ENCODE peak calls at places on chromosome 5, in eight cellular contexts. K, I, P, R, L, J, Z and U are unnamed samples.

GRCh38 chr5:172410160-172410559 is 44.2 kb downstream of the SH3PXD2B start:
- DNase-seq in K (peak), I (no peak), P (no peak), R (no peak), L (no peak), J (peak), Z (no peak), U (no peak)

GRCh38 chr5:57209316-57210040 is 35.6 kb downstream of the GPBP1 start:
- DNase-seq in K (peak), I (no peak), P (no peak), R (no peak), L (no peak), J (no peak), Z (no peak), U (no peak)

GRCh38 chr5:33852327-33852726 is 39.5 kb downstream of the ADAMTS12 start:
- DNase-seq in K (no peak), I (no peak), P (no peak), R (no peak), L (no peak), J (no peak), Z (no peak), U (no peak)

GRCh38 chr5:146560205-146560812 is 44.3 kb upstream of the GPR151 start:
- DNase-seq in K (peak), I (no peak), P (no peak), R (no peak), L (no peak), J (no peak), Z (no peak), U (no peak)

GRCh38 chr5:59661939-59662615 is 231.4 kb downstream of the PDE4D start:
- DNase-seq in K (no peak), I (no peak), P (no peak), R (no peak), L (peak), J (no peak), Z (no peak), U (no peak)

GRCh38 chr5:88680253-88681132 is 202.5 kb downstream of the MEF2C start:
- DNase-seq in K (peak), I (no peak), P (peak), R (peak), L (peak), J (no peak), Z (peak), U (peak)

GRCh38 chr5:96680759-96681158 is 18.6 kb downstream of the CAST start:
- DNase-seq in K (no peak), I (no peak), P (no peak), R (no peak), L (no peak), J (peak), Z (no peak), U (no peak)

GRCh38 chr5:133825631-133826289 is 142.7 kb downstream of the C5orf15 start:
- DNase-seq in K (no peak), I (no peak), P (no peak), R (no peak), L (no peak), J (no peak), Z (no peak), U (no peak)

GRCh38 chr5:76099286-76099702 is 16.1 kb downstream of the SV2C start:
- DNase-seq in K (no peak), I (no peak), P (no peak), R (no peak), L (no peak), J (no peak), Z (no peak), U (no peak)

GRCh38 chr5:132771559-132771998 is 5.5 kb downstream of the SEPTIN8 start:
- DNase-seq in K (peak), I (no peak), P (peak), R (no peak), L (no peak), J (peak), Z (no peak), U (no peak)

GRCh38 chr5:139138790-139139189 is 59.4 kb downstream of the SIL1 start:
- DNase-seq in K (peak), I (no peak), P (no peak), R (no peak), L (no peak), J (peak), Z (peak), U (no peak)

GRCh38 chr5:178249191-178249989 is 16.8 kb upstream of the PHYKPL start:
- DNase-seq in K (peak), I (no peak), P (no peak), R (no peak), L (no peak), J (no peak), Z (no peak), U (no peak)

GRCh38 chr5:108101105-108101504 is 280.8 kb downstream of the FBXL17 start:
- DNase-seq in K (no peak), I (no peak), P (no peak), R (no peak), L (no peak), J (no peak), Z (peak), U (peak)

GRCh38 chr5:160959804-160960203 is 107.8 kb upstream of the ATP10B start:
- DNase-seq in K (no peak), I (no peak), P (no peak), R (peak), L (peak), J (no peak), Z (no peak), U (no peak)

GRCh38 chr5:62284946-62285891 is 20.8 kb upstream of the KIF2A start:
- DNase-seq in K (no peak), I (no peak), P (no peak), R (no peak), L (no peak), J (no peak), Z (no peak), U (no peak)

GRCh38 chr5:172055996-172056395 is 49.6 kb upstream of the FBXW11 start:
- DNase-seq in K (no peak), I (no peak), P (no peak), R (no peak), L (no peak), J (no peak), Z (no peak), U (no peak)

GRCh38 chr5:163894645-163895044 is 389.2 kb downstream of the MAT2B start:
- DNase-seq in K (peak), I (no peak), P (no peak), R (no peak), L (no peak), J (no peak), Z (no peak), U (no peak)

GRCh38 chr5:90446961-90447360 is 27.6 kb downstream of the MBLAC2 start:
- DNase-seq in K (peak), I (no peak), P (no peak), R (no peak), L (no peak), J (no peak), Z (no peak), U (no peak)

GRCh38 chr5:91048073-91048472 is 335.0 kb downstream of the ARRDC3 start:
- DNase-seq in K (no peak), I (no peak), P (no peak), R (no peak), L (no peak), J (no peak), Z (no peak), U (no peak)

GRCh38 chr5:138968601-138969000 is 93.5 kb upstream of the LRRTM2 start:
- DNase-seq in K (no peak), I (no peak), P (no peak), R (no peak), L (no peak), J (no peak), Z (no peak), U (peak)

GRCh38 chr5:93665649-93666048 is 75.8 kb downstream of the POU5F2 start:
- DNase-seq in K (no peak), I (no peak), P (no peak), R (no peak), L (no peak), J (no peak), Z (no peak), U (no peak)

GRCh38 chr5:38094889-38095288 is 163.5 kb upstream of the EGFLAM start:
- DNase-seq in K (no peak), I (no peak), P (no peak), R (no peak), L (no peak), J (no peak), Z (no peak), U (no peak)

GRCh38 chr5:5271606-5272321 is 131.6 kb downstream of the ADAMTS16 start:
- DNase-seq in K (no peak), I (peak), P (no peak), R (no peak), L (no peak), J (peak), Z (no peak), U (no peak)

GRCh38 chr5:157400741-157401140 is 59.3 kb upstream of the NIPAL4 start:
- DNase-seq in K (no peak), I (no peak), P (no peak), R (no peak), L (no peak), J (no peak), Z (no peak), U (no peak)

GRCh38 chr5:72366324-72366976 is 46.3 kb downstream of the PTCD2 start:
- DNase-seq in K (peak), I (peak), P (peak), R (peak), L (peak), J (peak), Z (peak), U (no peak)

GRCh38 chr5:72878854-72879253 is 62.4 kb downstream of the TNPO1 start:
- DNase-seq in K (no peak), I (no peak), P (no peak), R (no peak), L (no peak), J (no peak), Z (no peak), U (no peak)

GRCh38 chr5:85484982-85485574 is 1100.4 kb upstream of the EDIL3 start:
- DNase-seq in K (no peak), I (no peak), P (no peak), R (no peak), L (no peak), J (no peak), Z (no peak), U (no peak)

GRCh38 chr5:94751456-94751855 is 133.0 kb downstream of the SLF1 start:
- DNase-seq in K (no peak), I (no peak), P (no peak), R (no peak), L (no peak), J (no peak), Z (no peak), U (no peak)

GRCh38 chr5:124477002-124477546 is 269.4 kb downstream of the ZNF608 start:
- DNase-seq in K (no peak), I (no peak), P (no peak), R (no peak), L (no peak), J (no peak), Z (no peak), U (no peak)

GRCh38 chr5:116645627-116646026 is 71.0 kb upstream of the SEMA6A start:
- DNase-seq in K (no peak), I (no peak), P (no peak), R (no peak), L (no peak), J (no peak), Z (no peak), U (no peak)

GRCh38 chr5:137466888-137467287 is 32.2 kb downstream of the SPOCK1 start:
- DNase-seq in K (no peak), I (no peak), P (no peak), R (no peak), L (no peak), J (no peak), Z (peak), U (peak)

GRCh38 chr5:123098767-123099513 is 9.9 kb downstream of the PRDM6 start:
- DNase-seq in K (no peak), I (no peak), P (no peak), R (no peak), L (no peak), J (no peak), Z (no peak), U (no peak)

GRCh38 chr5:175566697-175567096 is 88.3 kb downstream of the SFXN1 start:
- DNase-seq in K (no peak), I (no peak), P (no peak), R (no peak), L (no peak), J (no peak), Z (no peak), U (no peak)

GRCh38 chr5:19555436-19555835 is 432.6 kb downstream of the CDH18 start:
- DNase-seq in K (no peak), I (no peak), P (no peak), R (no peak), L (no peak), J (no peak), Z (no peak), U (no peak)

GRCh38 chr5:87762631-87763030 is 349.9 kb upstream of the CCNH start:
- DNase-seq in K (no peak), I (no peak), P (no peak), R (no peak), L (no peak), J (no peak), Z (no peak), U (no peak)

GRCh38 chr5:172322028-172322965 is 38.7 kb upstream of the UBTD2 start:
- DNase-seq in K (no peak), I (no peak), P (no peak), R (peak), L (peak), J (no peak), Z (no peak), U (no peak)

GRCh38 chr5:21672911-21673310 is 1180.2 kb downstream of the CDH12 start:
- DNase-seq in K (no peak), I (no peak), P (no peak), R (no peak), L (no peak), J (no peak), Z (no peak), U (no peak)

GRCh38 chr5:169580964-169581363 is 2.6 kb upstream of the SPDL1 start:
- DNase-seq in K (no peak), I (no peak), P (no peak), R (no peak), L (no peak), J (no peak), Z (no peak), U (no peak)

GRCh38 chr5:67396975-67397374 is 200.4 kb upstream of the CD180 start:
- DNase-seq in K (no peak), I (no peak), P (no peak), R (no peak), L (no peak), J (no peak), Z (no peak), U (no peak)

GRCh38 chr5:994272-994607 is 14.4 kb upstream of the NKD2 start:
- DNase-seq in K (no peak), I (no peak), P (peak), R (no peak), L (no peak), J (no peak), Z (no peak), U (no peak)
- H3K27ac ChIP-seq in K (no peak), I (peak), P (peak), R (peak), L (peak), J (no peak), Z (no peak), U (no peak)

GRCh38 chr5:78546597-78546996 is 102.0 kb downstream of the LHFPL2 start:
- DNase-seq in K (peak), I (no peak), P (no peak), R (no peak), L (no peak), J (no peak), Z (no peak), U (no peak)

GRCh38 chr5:78548216-78548615 is 100.4 kb downstream of the LHFPL2 start:
- DNase-seq in K (no peak), I (no peak), P (no peak), R (no peak), L (no peak), J (no peak), Z (no peak), U (no peak)

GRCh38 chr5:78547171-78547570 is 101.4 kb downstream of the LHFPL2 start:
- DNase-seq in K (peak), I (no peak), P (no peak), R (no peak), L (no peak), J (no peak), Z (no peak), U (no peak)

GRCh38 chr5:78549043-78549442 is 99.5 kb downstream of the LHFPL2 start:
- DNase-seq in K (no peak), I (no peak), P (no peak), R (peak), L (no peak), J (no peak), Z (no peak), U (no peak)

GRCh38 chr5:78547731-78548189 is 100.8 kb downstream of the LHFPL2 start:
- DNase-seq in K (peak), I (peak), P (peak), R (peak), L (no peak), J (peak), Z (no peak), U (no peak)
- H3K27ac ChIP-seq in K (peak), I (peak), P (peak), R (peak), L (peak), J (peak), Z (peak), U (peak)

DNA sequence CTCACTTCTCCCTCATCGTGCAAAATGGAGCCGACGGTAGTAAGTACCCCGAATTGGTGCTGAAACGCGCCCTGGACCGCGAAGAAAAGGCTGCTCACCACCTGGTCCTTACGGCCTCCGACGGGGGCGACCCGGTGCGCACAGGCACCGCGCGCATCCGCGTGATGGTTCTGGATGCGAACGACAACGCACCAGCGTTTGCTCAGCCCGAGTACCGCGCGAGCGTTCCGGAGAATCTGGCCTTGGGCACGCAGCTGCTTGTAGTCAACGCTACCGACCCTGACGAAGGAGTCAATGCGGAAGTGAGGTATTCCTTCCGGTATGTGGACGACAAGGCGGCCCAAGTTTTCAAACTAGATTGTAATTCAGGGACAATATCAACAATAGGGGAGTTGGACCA is 979 bp downstream of the PCDHGA12 start:
- DNase-seq in K (no peak), I (no peak), P (no peak), R (no peak), L (no peak), J (no peak), Z (no peak), U (no peak)
- H3K27ac ChIP-seq in K (no peak), I (no peak), P (no peak), R (no peak), L (no peak), J (no peak), Z (no peak), U (no peak)

GRCh38 chr5:35125746-35126145 is 78.0 kb upstream of the AGXT2 start:
- DNase-seq in K (no peak), I (no peak), P (no peak), R (no peak), L (no peak), J (no peak), Z (no peak), U (no peak)

GRCh38 chr5:35131723-35132122 is 84.0 kb upstream of the AGXT2 start:
- DNase-seq in K (peak), I (no peak), P (no peak), R (no peak), L (no peak), J (no peak), Z (no peak), U (no peak)

GRCh38 chr5:35129921-35130485 is 82.3 kb upstream of the AGXT2 start:
- DNase-seq in K (peak), I (no peak), P (no peak), R (peak), L (peak), J (no peak), Z (no peak), U (no peak)

GRCh38 chr5:35127006-35127405 is 79.3 kb upstream of the AGXT2 start:
- DNase-seq in K (no peak), I (no peak), P (no peak), R (no peak), L (no peak), J (no peak), Z (no peak), U (no peak)

GRCh38 chr5:35129276-35129675 is 81.5 kb upstream of the AGXT2 start:
- DNase-seq in K (peak), I (no peak), P (no peak), R (no peak), L (no peak), J (peak), Z (no peak), U (no peak)
- H3K27ac ChIP-seq in K (no peak), I (no peak), P (no peak), R (no peak), L (no peak), J (no peak), Z (no peak), U (no peak)

GRCh38 chr5:51380603-51381207 is 2.5 kb upstream of the ISL1 start:
- DNase-seq in K (peak), I (no peak), P (no peak), R (no peak), L (peak), J (peak), Z (no peak), U (no peak)
- H3K27ac ChIP-seq in K (no peak), I (no peak), P (no peak), R (no peak), L (no peak), J (no peak), Z (no peak), U (no peak)

GRCh38 chr5:179734536-179735164 is 2.0 kb downstream of the MAML1 start:
- DNase-seq in K (no peak), I (no peak), P (no peak), R (no peak), L (no peak), J (no peak), Z (no peak), U (no peak)

GRCh38 chr5:179732412-179732917 is at the start of gene MAML1:
- DNase-seq in K (peak), I (peak), P (peak), R (peak), L (peak), J (peak), Z (peak), U (peak)

GRCh38 chr5:179732918-179733763 is 519 bp downstream of the MAML1 start:
- DNase-seq in K (peak), I (no peak), P (peak), R (peak), L (peak), J (peak), Z (peak), U (peak)

GRCh38 chr5:179731791-179732411 is 721 bp upstream of the MAML1 start:
- DNase-seq in K (peak), I (no peak), P (peak), R (peak), L (no peak), J (no peak), Z (no peak), U (no peak)

GRCh38 chr5:179733764-179734126 is 1.1 kb downstream of the MAML1 start:
- DNase-seq in K (no peak), I (no peak), P (no peak), R (no peak), L (no peak), J (no peak), Z (no peak), U (no peak)
- H3K27ac ChIP-seq in K (peak), I (peak), P (peak), R (peak), L (peak), J (peak), Z (peak), U (peak)

GRCh38 chr5:39178856-39179255 is 40.5 kb downstream of the FYB1 start:
- DNase-seq in K (no peak), I (peak), P (no peak), R (no peak), L (no peak), J (no peak), Z (no peak), U (no peak)

GRCh38 chr5:39175273-39175955 is 43.9 kb downstream of the FYB1 start:
- DNase-seq in K (no peak), I (peak), P (no peak), R (no peak), L (no peak), J (no peak), Z (no peak), U (no peak)

GRCh38 chr5:39178171-39178570 is 41.2 kb downstream of the FYB1 start:
- DNase-seq in K (peak), I (peak), P (no peak), R (no peak), L (no peak), J (peak), Z (no peak), U (no peak)

GRCh38 chr5:39176740-39177628 is 42.4 kb downstream of the FYB1 start:
- DNase-seq in K (no peak), I (peak), P (no peak), R (no peak), L (peak), J (no peak), Z (no peak), U (no peak)

GRCh38 chr5:39177629-39177959 is 41.8 kb downstream of the FYB1 start:
- DNase-seq in K (no peak), I (peak), P (no peak), R (no peak), L (peak), J (no peak), Z (no peak), U (no peak)
- H3K27ac ChIP-seq in K (no peak), I (no peak), P (no peak), R (peak), L (no peak), J (no peak), Z (no peak), U (no peak)